ENCODE peak calls at places on chromosome 14, in six cellular contexts. D is CD8-positive, alpha-beta memory T cell; Z is CD4-positive, CD25-positive, alpha-beta regulatory T cell; T is right lobe of liver; U is neural progenitor cell; M is lung. X is an unnamed sample. For H3K4me1, the result is how much of the 10 kb centered on the place peaks cover.

GRCh38 chr14:63677891-63678379 is 36.3 kb upstream of the WDR89 start:
- DNase-seq in D (no peak), T (no peak), Z (no peak), M (no peak), U (no peak), X (no peak)

GRCh38 chr14:102901633-102902032 is 20.8 kb upstream of the AMN start:
- DNase-seq in Z (no peak), D (no peak), U (no peak), T (no peak), M (no peak), X (no peak)

GRCh38 chr14:60652674-60653387 is 3.6 kb upstream of the SIX1 start:
- DNase-seq in Z (no peak), U (peak), T (no peak), D (no peak), M (no peak), X (no peak)

GRCh38 chr14:24630872-24631477 is 3.0 kb downstream of the GZMB start:
- DNase-seq in T (no peak), D (no peak), Z (no peak), U (no peak), M (peak), X (peak)

GRCh38 chr14:58107947-58108552 is 44.0 kb downstream of the ARMH4 start:
- DNase-seq in Z (peak), D (peak), M (no peak), T (no peak), U (peak), X (peak)

GRCh38 chr14:37810094-37810801 is 214.8 kb downstream of the TTC6 start:
- DNase-seq in Z (no peak), T (peak), D (no peak), M (no peak), U (peak), X (no peak)

GRCh38 chr14:102516531-102517411 is 7.2 kb upstream of the ANKRD9 start:
- DNase-seq in T (peak), D (peak), U (peak), Z (peak), M (no peak), X (peak)

GRCh38 chr14:22656945-22657711 is 13.0 kb upstream of the OR6J1 start:
- DNase-seq in Z (no peak), T (no peak), M (no peak), D (no peak), U (peak), X (no peak)

GRCh38 chr14:53655080-53655785 is 301.4 kb downstream of the BMP4 start:
- DNase-seq in Z (no peak), D (no peak), M (no peak), T (no peak), U (no peak), X (no peak)

GRCh38 chr14:50355692-50356091 is 41.0 kb downstream of the CDKL1 start:
- DNase-seq in M (no peak), D (no peak), Z (no peak), T (no peak), U (no peak), X (no peak)

GRCh38 chr14:89844508-89844907 is 110.0 kb downstream of the EFCAB11 start:
- DNase-seq in T (no peak), D (no peak), M (no peak), Z (no peak), U (no peak), X (no peak)

GRCh38 chr14:102500190-102500661 is 9.3 kb downstream of the ANKRD9 start:
- DNase-seq in Z (no peak), D (no peak), U (no peak), T (no peak), M (peak), X (peak)

GRCh38 chr14:55071870-55072640 is 20.6 kb downstream of the MAPK1IP1L start:
- DNase-seq in U (no peak), Z (peak), T (no peak), M (no peak), D (peak), X (peak)

GRCh38 chr14:71566276-71566675 is 366.0 kb upstream of the RGS6 start:
- DNase-seq in M (no peak), T (no peak), Z (no peak), D (no peak), U (no peak), X (no peak)

GRCh38 chr14:34460841-34461240 is 1.2 kb downstream of the SPTSSA start:
- DNase-seq in T (no peak), M (no peak), D (no peak), U (peak), Z (no peak), X (no peak)

GRCh38 chr14:101835566-101835965 is 74.1 kb downstream of the PPP2R5C start:
- DNase-seq in Z (no peak), M (no peak), T (no peak), D (no peak), U (no peak), X (no peak)

GRCh38 chr14:104745431-104745830 is 7.5 kb upstream of the SIVA1 start:
- DNase-seq in D (no peak), T (no peak), Z (no peak), U (no peak), M (no peak), X (no peak)

GRCh38 chr14:64993263-64993662 is 6.6 kb downstream of the FNTB start:
- DNase-seq in M (no peak), U (no peak), T (no peak), D (no peak), Z (no peak), X (no peak)

GRCh38 chr14:44613061-44613712 is 106.1 kb upstream of the FSCB start:
- DNase-seq in D (no peak), U (no peak), T (no peak), M (no peak), Z (no peak), X (peak)

GRCh38 chr14:75980856-75981255 is 939 bp downstream of the TGFB3 start:
- DNase-seq in M (no peak), D (no peak), T (no peak), Z (no peak), U (no peak), X (no peak)

GRCh38 chr14:37153483-37153882 is 18.9 kb downstream of the SLC25A21 start:
- DNase-seq in D (no peak), U (no peak), Z (no peak), M (no peak), T (no peak), X (no peak)

GRCh38 chr14:35218963-35219362 is 73.2 kb upstream of the PSMA6 start:
- DNase-seq in D (no peak), Z (no peak), M (no peak), T (no peak), U (no peak), X (no peak)

GRCh38 chr14:41285193-41285748 is 321.4 kb upstream of the LRFN5 start:
- DNase-seq in Z (no peak), T (peak), U (peak), D (no peak), M (no peak), X (no peak)

GRCh38 chr14:53478174-53478573 is 325.1 kb upstream of the DDHD1 start:
- DNase-seq in D (no peak), Z (no peak), M (no peak), T (no peak), U (no peak), X (no peak)

GRCh38 chr14:40221428-40221827 is 789.2 kb upstream of the FBXO33 start:
- DNase-seq in M (no peak), T (no peak), U (no peak), D (no peak), Z (no peak), X (no peak)

GRCh38 chr14:24238123-24238522 is 4.3 kb downstream of the TINF2 start:
- DNase-seq in Z (no peak), D (no peak), T (peak), U (no peak), M (no peak), X (no peak)

GRCh38 chr14:97995571-97995970 is 1198.4 kb downstream of the VRK1 start:
- DNase-seq in Z (no peak), D (no peak), U (no peak), T (no peak), M (no peak), X (no peak)

GRCh38 chr14:65229431-65230286 is 127.3 kb upstream of the MAX start:
- DNase-seq in D (peak), U (peak), M (no peak), T (peak), Z (no peak), X (peak)

GRCh38 chr14:73369433-73369832 is 88.9 kb downstream of the NUMB start:
- DNase-seq in Z (no peak), M (no peak), U (no peak), T (no peak), D (no peak), X (no peak)

GRCh38 chr14:99822166-99822527 is 28.9 kb downstream of the EML1 start:
- DNase-seq in Z (no peak), T (no peak), U (no peak), D (no peak), M (no peak), X (no peak)

GRCh38 chr14:54566410-54567223 is at the start of gene SAMD4A:
- DNase-seq in D (peak), T (peak), U (peak), Z (peak), M (peak), X (peak)

GRCh38 chr14:26870722-26871121 is 272.9 kb upstream of the NOVA1 start:
- DNase-seq in U (no peak), Z (no peak), M (no peak), T (no peak), D (no peak), X (no peak)

GRCh38 chr14:90201344-90201743 is 55.0 kb upstream of the PSMC1 start:
- DNase-seq in Z (no peak), D (no peak), U (no peak), M (no peak), T (no peak), X (no peak)

GRCh38 chr14:103393687-103394626 is 8.7 kb downstream of the MARK3 start:
- DNase-seq in T (no peak), D (no peak), M (no peak), Z (peak), U (peak), X (peak)

GRCh38 chr14:97198813-97199212 is 401.6 kb downstream of the VRK1 start:
- DNase-seq in T (no peak), D (no peak), M (no peak), Z (no peak), U (no peak), X (no peak)

GRCh38 chr14:91946313-91947195 is 940 bp downstream of the FBLN5 start:
- DNase-seq in U (no peak), D (no peak), M (no peak), Z (no peak), T (no peak), X (peak)

GRCh38 chr14:91942946-91943345 is 4.5 kb downstream of the FBLN5 start:
- DNase-seq in U (no peak), Z (no peak), T (no peak), D (no peak), M (no peak), X (no peak)

GRCh38 chr14:91942128-91942527 is 5.4 kb downstream of the FBLN5 start:
- DNase-seq in M (no peak), Z (no peak), D (no peak), T (no peak), U (no peak), X (no peak)

GRCh38 chr14:91945776-91946305 is 1.7 kb downstream of the FBLN5 start:
- DNase-seq in Z (no peak), D (no peak), M (no peak), U (no peak), T (no peak), X (no peak)

DNA sequence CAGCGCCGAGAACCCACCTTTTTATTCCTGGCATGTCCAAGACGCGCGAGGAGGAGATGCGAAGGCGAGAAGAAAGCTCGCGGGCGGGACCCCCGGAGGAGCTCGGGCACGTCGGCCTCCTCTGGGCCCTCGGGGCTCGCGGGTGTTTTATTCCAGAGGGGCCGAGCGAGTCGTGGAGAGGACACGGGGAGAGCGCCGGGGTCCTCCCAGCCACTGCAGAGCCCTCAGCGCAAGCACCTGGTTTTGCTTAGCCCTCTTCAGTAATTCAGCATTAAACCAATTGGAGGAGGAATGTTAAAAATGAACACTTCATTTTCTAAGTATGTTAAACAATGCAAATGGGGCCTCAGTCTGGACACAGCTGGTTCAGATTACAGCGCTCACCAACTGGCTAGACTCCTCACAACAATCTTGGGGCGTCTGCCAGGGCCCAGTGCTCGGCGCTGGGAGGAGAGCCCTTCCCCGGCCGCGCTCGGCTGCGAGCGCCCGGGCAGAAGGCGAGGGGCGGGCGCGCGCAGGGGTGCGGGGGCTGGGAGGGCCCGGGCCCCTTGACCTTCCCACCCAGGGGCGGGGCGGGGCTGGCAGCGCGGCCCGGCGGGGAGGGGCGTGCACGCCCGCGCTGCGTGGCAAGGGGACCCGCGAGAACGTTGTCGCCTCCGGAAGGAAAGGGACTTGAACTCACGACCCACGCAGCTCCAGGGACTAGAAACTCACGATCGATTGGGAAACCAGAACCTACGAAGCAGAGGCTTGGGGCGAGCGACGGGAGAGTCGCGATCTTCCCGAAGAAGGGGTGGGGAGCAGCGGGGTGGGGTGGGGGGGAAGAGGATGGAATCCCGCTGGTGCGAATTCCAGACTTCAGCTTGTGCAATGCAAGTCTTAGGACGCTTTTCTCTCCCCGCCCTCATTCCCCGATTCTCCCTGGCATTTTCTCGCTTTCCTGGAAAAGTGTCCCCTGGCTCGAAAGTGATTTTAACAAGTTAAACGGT is at the start of gene FBLN5:
- DNase-seq in D (peak), Z (no peak), U (peak), M (peak), T (no peak), X (peak)
- H3K4me3 ChIP-seq in D (peak), Z (peak), U (peak), M (peak), T (peak), X (no peak)

GRCh38 chr14:68448379-68448778 is 344.5 kb downstream of the ZFP36L1 start:
- DNase-seq in D (no peak), T (no peak), M (no peak), Z (no peak), U (no peak), X (no peak)
- H3K4me1 ChIP-seq in D (under half), T (under half), M (under half), Z (under half), U (under half), X (under half)

DNA sequence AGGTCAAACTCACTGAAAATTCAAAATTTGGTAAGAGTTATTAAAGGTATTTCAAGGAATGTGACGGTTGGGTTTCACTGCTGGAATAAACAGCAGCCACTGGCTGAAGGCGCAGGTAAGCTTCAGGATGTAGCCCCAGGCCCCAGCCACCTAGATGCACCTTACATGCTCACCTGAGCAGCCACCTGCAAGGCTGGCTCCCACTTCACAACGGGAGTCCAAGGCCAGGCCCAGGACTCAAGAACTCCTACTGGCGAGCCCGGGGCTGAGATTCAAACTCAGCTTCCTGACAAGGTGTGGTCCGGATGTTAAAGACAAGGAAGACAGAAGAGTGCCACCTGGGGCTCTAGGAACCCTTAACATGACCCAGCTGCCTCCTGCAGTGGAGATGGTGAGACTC is 78.4 kb downstream of the ITPK1 start:
- DNase-seq in Z (no peak), D (no peak), M (no peak), U (no peak), T (no peak), X (no peak)
- H3K27ac ChIP-seq in Z (no peak), D (no peak), M (no peak), U (no peak), T (no peak), X (no peak)

DNA sequence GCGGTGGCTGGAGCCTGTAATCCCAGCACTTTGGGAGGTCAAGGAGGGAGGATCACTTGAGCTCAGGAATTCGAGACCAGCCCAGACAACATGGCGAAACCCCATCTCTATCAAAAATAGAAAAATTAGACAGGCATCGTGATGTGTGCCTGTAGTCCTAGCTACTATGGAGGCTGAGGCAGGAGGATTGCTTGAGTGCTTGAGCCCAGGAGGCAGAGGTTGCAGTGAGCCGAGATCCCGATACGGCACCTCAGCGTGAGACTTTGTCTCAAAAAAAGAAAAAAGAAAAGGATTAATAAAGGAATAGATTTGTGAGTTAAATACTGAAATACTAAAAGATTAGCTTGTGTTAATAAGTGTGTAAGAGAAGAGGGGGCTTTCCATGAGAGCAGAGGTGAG is 29.4 kb downstream of the RPGRIP1 start:
- DNase-seq in M (no peak), Z (no peak), D (no peak), T (no peak), U (no peak), X (no peak)
- H3K4me3 ChIP-seq in M (no peak), Z (peak), D (peak), T (peak), U (peak), X (no peak)

GRCh38 chr14:94682736-94683135 is 70.5 kb downstream of the SERPINA3 start:
- DNase-seq in T (no peak), Z (no peak), M (no peak), U (no peak), D (no peak), X (no peak)
- H3K4me1 ChIP-seq in T (under half), Z (under half), M (under half), U (under half), D (under half), X (under half)

DNA sequence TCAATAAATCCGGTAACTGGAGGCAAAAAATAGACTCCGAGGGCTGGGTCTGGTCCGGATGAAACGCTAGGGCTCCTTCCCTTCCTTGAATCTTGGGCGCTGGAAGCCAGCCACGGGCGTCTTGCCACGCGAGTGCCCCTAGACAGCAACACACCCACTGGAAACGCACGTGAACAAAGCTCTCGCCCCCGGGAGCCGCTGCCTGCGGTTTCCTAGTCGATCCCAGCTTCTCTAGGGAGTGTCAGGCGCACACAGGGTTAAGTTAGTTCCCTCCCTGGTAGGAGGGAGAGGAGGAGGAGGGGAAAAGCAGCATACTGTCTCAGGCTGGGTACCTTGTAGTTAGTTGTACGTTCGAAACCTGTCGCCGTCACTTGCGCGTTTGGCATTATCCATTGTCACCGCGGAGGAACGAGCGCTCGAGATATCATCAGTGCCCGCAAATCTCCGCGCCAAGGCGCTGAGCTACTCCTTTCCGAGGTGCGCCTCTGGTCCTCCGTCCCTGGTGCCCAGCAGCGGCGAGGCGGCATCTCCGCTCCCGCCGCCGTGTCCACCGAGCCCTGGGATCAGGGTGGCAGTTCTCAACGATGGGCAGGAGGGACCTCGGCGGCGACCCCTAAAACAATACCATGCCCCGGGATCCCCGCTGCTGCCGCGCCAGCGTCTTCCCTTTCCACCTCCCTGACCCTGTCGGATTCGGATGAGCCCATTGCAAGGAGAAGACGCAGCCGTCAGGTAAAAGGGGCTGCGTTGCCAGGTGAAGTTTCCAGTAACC is at the start of gene FLRT2:
- DNase-seq in T (peak), Z (no peak), M (no peak), U (peak), D (no peak), X (peak)
- H3K27ac ChIP-seq in T (peak), Z (no peak), M (no peak), U (no peak), D (no peak), X (peak)

GRCh38 chr14:77375164-77375950 is 1.5 kb downstream of the TMED8 start:
- DNase-seq in D (no peak), M (no peak), T (no peak), Z (no peak), U (no peak), X (no peak)
- H3K4me3 ChIP-seq in D (no peak), M (no peak), T (peak), Z (peak), U (peak), X (no peak)

GRCh38 chr14:91389173-91389572 is 28.4 kb downstream of the CCDC88C start:
- DNase-seq in D (no peak), U (no peak), M (no peak), T (no peak), Z (no peak), X (no peak)
- H3K4me1 ChIP-seq in D (half or more), U (under half), M (under half), T (under half), Z (half or more), X (under half)

X was measured in thyroid gland.